ENCODE peak calls at places on chromosomes 5 and 9, in seven cellular contexts. U is GM12891, R is GM12892, O is HepG2, X is H1, C is SK-N-SH, L is K562. F is an unnamed sample.

GRCh38 chr5:2289380-2289779 is 406.7 kb upstream of the IRX4 start:
- DNase-seq in R (no peak), O (no peak), X (no peak), U (no peak), C (no peak), L (no peak), F (no peak)

GRCh38 chr9:99054581-99054980 is 50.3 kb upstream of the TGFBR1 start:
- DNase-seq in U (no peak), R (no peak), C (no peak), L (no peak), O (no peak), X (no peak), F (no peak)

GRCh38 chr5:2750758-2751464 is 566 bp downstream of the IRX2 start:
- DNase-seq in U (no peak), C (no peak), R (no peak), X (no peak), O (no peak), L (no peak), F (no peak)

GRCh38 chr5:1883120-1883924 is 597 bp upstream of the IRX4 start:
- DNase-seq in L (no peak), C (peak), R (no peak), O (no peak), X (no peak), U (no peak), F (no peak)

GRCh38 chr5:9499498-9499876 is 46.4 kb downstream of the SEMA5A start:
- DNase-seq in L (no peak), O (no peak), U (no peak), R (no peak), C (no peak), X (no peak), F (peak)

GRCh38 chr5:53359906-53360305 is 120.5 kb upstream of the FST start:
- DNase-seq in O (peak), X (no peak), C (no peak), L (no peak), U (no peak), R (no peak), F (no peak)

GRCh38 chr9:81574399-81574798 is 114.9 kb downstream of the TLE1 start:
- DNase-seq in L (no peak), U (no peak), X (no peak), C (no peak), O (peak), R (no peak), F (no peak)

GRCh38 chr5:92687793-92688467 is 893.1 kb downstream of the NR2F1-AS1 start:
- DNase-seq in R (no peak), X (peak), O (peak), L (no peak), U (no peak), C (peak), F (no peak)

GRCh38 chr5:157714036-157714435 is 17.2 kb upstream of the THG1L start:
- DNase-seq in O (no peak), C (no peak), U (no peak), X (no peak), R (no peak), L (no peak), F (no peak)

GRCh38 chr5:6260846-6261245 is 117.5 kb downstream of the MED10 start:
- DNase-seq in R (no peak), L (no peak), U (no peak), X (no peak), C (no peak), O (no peak), F (no peak)

GRCh38 chr5:72195581-72195980 is 88.3 kb downstream of the MAP1B start:
- DNase-seq in O (no peak), U (no peak), C (no peak), L (no peak), X (no peak), R (no peak), F (no peak)

GRCh38 chr9:88950341-88951141 is 40.7 kb upstream of the S1PR3 start:
- DNase-seq in R (no peak), C (no peak), X (no peak), L (no peak), O (peak), U (no peak), F (no peak)

GRCh38 chr5:79521156-79521555 is 7.2 kb upstream of the HOMER1 start:
- DNase-seq in L (no peak), U (no peak), X (no peak), C (no peak), O (no peak), R (no peak), F (no peak)

GRCh38 chr5:34474573-34475021 is 181.5 kb upstream of the RAI14 start:
- DNase-seq in R (no peak), O (peak), X (no peak), U (no peak), L (peak), C (peak), F (no peak)

GRCh38 chr9:96109718-96110351 is 192.1 kb downstream of the HSD17B3 start:
- DNase-seq in C (no peak), L (no peak), R (no peak), O (no peak), U (no peak), X (no peak), F (no peak)

GRCh38 chr5:82425591-82425990 is 147.4 kb upstream of the RPS23 start:
- DNase-seq in U (no peak), O (no peak), R (no peak), L (no peak), X (no peak), C (no peak), F (no peak)

GRCh38 chr9:80504525-80505235 is 932.9 kb downstream of the TLE4 start:
- DNase-seq in R (no peak), O (no peak), X (no peak), C (no peak), L (no peak), U (no peak), F (no peak)

GRCh38 chr5:66230551-66230950 is 86.5 kb downstream of the SREK1 start:
- DNase-seq in R (no peak), C (no peak), X (no peak), U (no peak), O (no peak), L (no peak), F (no peak)

GRCh38 chr9:82829818-82830217 is 233.1 kb downstream of the RASEF start:
- DNase-seq in O (no peak), R (no peak), X (no peak), C (no peak), U (no peak), L (no peak), F (no peak)

GRCh38 chr5:145752534-145752933 is 82.6 kb downstream of the PRELID2 start:
- DNase-seq in R (no peak), X (no peak), U (no peak), O (no peak), C (no peak), L (no peak), F (no peak)

GRCh38 chr5:133257977-133258376 is 206.2 kb downstream of the HSPA4 start:
- DNase-seq in C (no peak), L (no peak), O (no peak), R (no peak), U (no peak), X (no peak), F (no peak)
- TF ChIP-seq TAF1 in C (no peak), L (no peak), O (no peak), R (no peak), U (no peak), X (no peak), F (no peak)

GRCh38 chr9:127177682-127178265 is 55.3 kb upstream of the ANGPTL2 start:
- DNase-seq in O (no peak), U (no peak), X (no peak), R (no peak), C (no peak), L (no peak), F (no peak)
- TF ChIP-seq TAF1 in O (no peak), U (no peak), X (no peak), R (no peak), C (no peak), L (no peak), F (no peak)

GRCh38 chr9:129979346-129979745 is 63.6 kb downstream of the FNBP1 start:
- DNase-seq in R (no peak), U (no peak), X (no peak), O (no peak), L (no peak), C (no peak), F (no peak)

GRCh38 chr9:129983891-129984290 is 59.1 kb downstream of the FNBP1 start:
- DNase-seq in X (no peak), U (no peak), C (no peak), R (no peak), O (no peak), L (no peak), F (no peak)

GRCh38 chr9:129987047-129987446 is 55.9 kb downstream of the FNBP1 start:
- DNase-seq in X (no peak), O (no peak), L (no peak), R (no peak), U (no peak), C (no peak), F (no peak)

GRCh38 chr9:129981180-129981907 is 61.6 kb downstream of the FNBP1 start:
- DNase-seq in R (no peak), X (no peak), U (no peak), C (no peak), L (no peak), O (peak), F (no peak)
- TF ChIP-seq TAF1 in R (no peak), X (no peak), U (no peak), C (no peak), L (no peak), O (no peak), F (no peak)

DNA sequence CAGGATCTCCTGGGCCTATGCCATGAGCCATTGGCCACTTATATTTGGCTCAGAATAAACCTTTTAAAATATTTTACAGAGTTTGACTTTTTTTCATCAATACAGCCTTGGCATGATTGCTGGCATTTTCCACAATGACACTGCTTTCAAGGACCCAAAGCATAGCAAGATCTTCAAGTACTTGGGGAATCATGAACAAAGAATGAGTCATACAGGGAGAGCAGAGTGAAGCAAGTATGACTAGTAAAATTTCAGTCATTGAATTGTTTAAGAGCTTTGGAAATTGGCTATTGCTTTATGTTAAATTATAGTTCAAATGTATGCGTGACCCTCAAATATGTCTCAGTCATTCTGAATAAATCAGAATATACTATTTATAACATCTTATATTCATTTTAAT is 53.0 kb downstream of the GDNF start:
- DNase-seq in C (no peak), R (no peak), O (no peak), L (no peak), U (no peak), X (no peak), F (no peak)
- TF ChIP-seq TAF1 in C (no peak), R (no peak), O (no peak), L (no peak), U (no peak), X (no peak), F (no peak)

GRCh38 chr5:16888694-16889124 is 47.4 kb downstream of the MYO10 start:
- DNase-seq in O (no peak), U (no peak), X (no peak), R (no peak), L (no peak), C (no peak), F (no peak)
- TF ChIP-seq TAF1 in O (no peak), U (no peak), X (no peak), R (no peak), L (no peak), C (no peak), F (no peak)